ENCODE peak calls at places on chromosome 18, in eight cellular contexts. R is right lobe of liver, U is AG10803, F is K562, T is astrocyte of the cerebellum, O is choroid plexus epithelial cell, Z is coronary artery, G is HCT116. P is an unnamed sample.

GRCh38 chr18:79248495-79249078 is 147.1 kb upstream of the NFATC1 start:
- DNase-seq in R (no peak), U (no peak), F (no peak), T (no peak), O (peak; percentile 5), Z (no peak), G (no peak), P (peak; percentile 18)

GRCh38 chr18:49858309-49859005 is 45.1 kb upstream of the ACAA2 start:
- DNase-seq in R (peak; percentile 74), U (peak; percentile 64), F (peak; percentile 67), T (peak; percentile 62), O (peak; percentile 87), Z (peak; percentile 72), G (peak; percentile 68), P (peak; percentile 83)

GRCh38 chr18:40006553-40007073 is 1948.4 kb upstream of the PIK3C3 start:
- DNase-seq in R (no peak), U (no peak), F (no peak), T (no peak), O (no peak), Z (no peak), G (no peak), P (no peak)

GRCh38 chr18:31942999-31943894 is at the start of gene TRAPPC8:
- DNase-seq in R (peak; percentile 100), U (peak; percentile 98), F (peak; percentile 94), T (peak; percentile 97), O (peak; percentile 99), Z (peak; percentile 99), G (peak; percentile 96), P (peak; percentile 99)

GRCh38 chr18:47036298-47036874 is 965 bp upstream of the ELOA2 start:
- DNase-seq in R (no peak), U (peak; percentile 25), F (peak; percentile 11), T (no peak), O (peak; percentile 59), Z (no peak), G (peak; percentile 29), P (peak; percentile 41)

GRCh38 chr18:56645415-56646016 is 5.6 kb upstream of the WDR7 start:
- DNase-seq in R (no peak), U (no peak), F (no peak), T (no peak), O (peak; percentile 33), Z (no peak), G (peak; percentile 26), P (peak; percentile 27)

GRCh38 chr18:9971313-9971920 is 57.6 kb downstream of the VAPA start:
- DNase-seq in R (peak; percentile 73), U (peak; percentile 76), F (peak; percentile 81), T (peak; percentile 73), O (peak; percentile 92), Z (no peak), G (peak; percentile 60), P (peak; percentile 87)

GRCh38 chr18:69636529-69637301 is 236.0 kb downstream of the DOK6 start:
- DNase-seq in R (no peak), U (no peak), F (no peak), T (no peak), O (peak; percentile 9), Z (no peak), G (no peak), P (no peak)

GRCh38 chr18:59265246-59266018 is 7.8 kb downstream of the RAX start:
- DNase-seq in R (no peak), U (no peak), F (peak; percentile 68), T (no peak), O (no peak), Z (no peak), G (no peak), P (no peak)

GRCh38 chr18:53698907-53699306 is 525.6 kb downstream of the MBD2 start:
- DNase-seq in R (no peak), U (peak; percentile 37), F (no peak), T (peak; percentile 11), O (peak; percentile 75), Z (no peak), G (no peak), P (peak; percentile 48)

GRCh38 chr18:79326413-79327198 is 69.1 kb upstream of the NFATC1 start:
- DNase-seq in R (no peak), U (no peak), F (no peak), T (peak; percentile 24), O (peak; percentile 79), Z (no peak), G (no peak), P (no peak)

GRCh38 chr18:74819433-74820059 is 221.9 kb downstream of the ZNF407 start:
- DNase-seq in R (no peak), U (no peak), F (no peak), T (no peak), O (peak; percentile 32), Z (no peak), G (no peak), P (no peak)

GRCh38 chr18:59915606-59916005 is 15.8 kb downstream of the PMAIP1 start:
- DNase-seq in R (peak; percentile 17), U (peak; percentile 47), F (no peak), T (no peak), O (no peak), Z (no peak), G (no peak), P (no peak)

GRCh38 chr18:6747646-6748045 is 18.1 kb downstream of the ARHGAP28 start:
- DNase-seq in R (no peak), U (peak; percentile 86), F (no peak), T (peak; percentile 94), O (peak; percentile 96), Z (no peak), G (no peak), P (peak; percentile 88)

GRCh38 chr18:74290831-74291770 is 662 bp downstream of the CYB5A start:
- DNase-seq in R (no peak), U (no peak), F (no peak), T (no peak), O (no peak), Z (peak; percentile 73), G (peak; percentile 39), P (peak; percentile 37)

GRCh38 chr18:74806700-74807416 is 209.2 kb downstream of the ZNF407 start:
- DNase-seq in R (no peak), U (peak; percentile 78), F (no peak), T (peak; percentile 64), O (peak; percentile 75), Z (no peak), G (peak; percentile 77), P (peak; percentile 55)

GRCh38 chr18:67408240-67408639 is 108.3 kb downstream of the DSEL start:
- DNase-seq in R (no peak), U (no peak), F (no peak), T (no peak), O (peak; percentile 15), Z (no peak), G (no peak), P (peak; percentile 42)

GRCh38 chr18:11994708-11995444 is 13.6 kb downstream of the IMPA2 start:
- DNase-seq in R (no peak), U (peak; percentile 36), F (no peak), T (no peak), O (no peak), Z (no peak), G (no peak), P (peak; percentile 54)

GRCh38 chr18:9835112-9835755 is 50.5 kb upstream of the TXNDC2 start:
- DNase-seq in R (no peak), U (no peak), F (no peak), T (no peak), O (no peak), Z (no peak), G (no peak), P (no peak)

GRCh38 chr18:4017479-4017878 is 437.6 kb downstream of the DLGAP1 start:
- DNase-seq in R (no peak), U (no peak), F (peak; percentile 15), T (no peak), O (peak; percentile 1), Z (no peak), G (peak; percentile 38), P (peak; percentile 7)

GRCh38 chr18:72458256-72458655 is 85.9 kb downstream of the CBLN2 start:
- DNase-seq in R (no peak), U (no peak), F (no peak), T (no peak), O (peak; percentile 11), Z (no peak), G (no peak), P (no peak)

GRCh38 chr18:75203456-75204261 is 5.3 kb downstream of the PTGR3 start:
- DNase-seq in R (no peak), U (no peak), F (no peak), T (no peak), O (no peak), Z (no peak), G (no peak), P (peak; percentile 46)

GRCh38 chr18:12092398-12093229 is 1.0 kb upstream of the ANKRD62 start:
- DNase-seq in R (peak; percentile 79), U (no peak), F (peak; percentile 39), T (no peak), O (no peak), Z (no peak), G (peak; percentile 13), P (no peak)

GRCh38 chr18:34866739-34867138 is 156.6 kb downstream of the DTNA start:
- DNase-seq in R (no peak), U (peak; percentile 7), F (no peak), T (peak; percentile 1), O (peak; percentile 56), Z (no peak), G (no peak), P (peak; percentile 42)
- TF ChIP-seq CTCF in R (peak; percentile 44), U (peak; percentile 51), F (peak; percentile 35), T (peak; percentile 68), O (peak; percentile 73), Z (peak; percentile 49), G (peak; percentile 63), P (peak; percentile 61)

GRCh38 chr18:22173928-22174301 is 4.5 kb downstream of the GATA6 start:
- DNase-seq in R (no peak), U (no peak), F (no peak), T (no peak), O (no peak), Z (no peak), G (no peak), P (no peak)

GRCh38 chr18:22175326-22175725 is 5.9 kb downstream of the GATA6 start:
- DNase-seq in R (no peak), U (no peak), F (no peak), T (no peak), O (no peak), Z (no peak), G (no peak), P (peak; percentile 43)

GRCh38 chr18:22176282-22176621 is 6.9 kb downstream of the GATA6 start:
- DNase-seq in R (no peak), U (no peak), F (no peak), T (no peak), O (no peak), Z (no peak), G (no peak), P (no peak)

GRCh38 chr18:22173221-22173927 is 4.0 kb downstream of the GATA6 start:
- DNase-seq in R (no peak), U (no peak), F (no peak), T (no peak), O (no peak), Z (no peak), G (no peak), P (no peak)

GRCh38 chr18:22174341-22175148 is 5.2 kb downstream of the GATA6 start:
- DNase-seq in R (no peak), U (no peak), F (no peak), T (no peak), O (peak; percentile 67), Z (no peak), G (no peak), P (peak; percentile 6)
- H3K4me3 ChIP-seq in R (no peak overlapping the region), U (no peak overlapping the region), F (no peak overlapping the region), T (peak overlapping the region; percentile 80), O (peak overlapping the region; percentile 90), Z (peak overlapping the region; percentile 90), G (no peak overlapping the region), P (peak overlapping the region; percentile 66)

GRCh38 chr18:58128286-58129018 is 84.4 kb downstream of the NEDD4L start:
- DNase-seq in R (peak; percentile 55), U (no peak), F (no peak), T (no peak), O (no peak), Z (no peak), G (no peak), P (no peak)
- TF ChIP-seq CTCF in R (no peak), U (no peak), F (no peak), T (no peak), O (no peak), Z (no peak), G (no peak), P (no peak)

GRCh38 chr18:21164746-21165145 is 53.1 kb upstream of the ROCK1 start:
- DNase-seq in R (no peak), U (peak; percentile 48), F (no peak), T (no peak), O (no peak), Z (no peak), G (no peak), P (no peak)
- H3K4me3 ChIP-seq in R (no peak overlapping the region), U (no peak overlapping the region), F (no peak overlapping the region), T (no peak overlapping the region), O (no peak overlapping the region), Z (no peak overlapping the region), G (no peak overlapping the region), P (no peak overlapping the region)

P was measured in cardiac fibroblast.